ENCODE peak calls at places on chromosomes 7 and 10, in seven cellular contexts. L is neural progenitor cell, C is GM19239, F is OCI-LY7, R is posterior cingulate gyrus, S is fibroblast of the conjunctiva, X is occipital lobe. M is an unnamed sample.

GRCh38 chr7:134814730-134815364 is 35.4 kb downstream of the CALD1 start:
- DNase-seq in F (no peak), C (no peak), R (no peak), S (no peak), X (no peak), L (no peak), M (no peak)

GRCh38 chr10:24957624-24958435 is 5.4 kb upstream of the PRTFDC1 start:
- DNase-seq in L (no peak), C (no peak), X (no peak), R (no peak), F (no peak), S (peak; percentile 90), M (no peak)

GRCh38 chr10:74150151-74151056 is at the start of gene AP3M1:
- DNase-seq in S (no peak), X (peak; percentile 83), F (peak; percentile 94), L (peak; percentile 94), R (peak; percentile 79), C (peak; percentile 65), M (peak; percentile 79)

GRCh38 chr10:117462424-117462792 is 80.1 kb upstream of the EMX2 start:
- DNase-seq in C (no peak), R (no peak), L (peak; percentile 35), F (no peak), S (no peak), X (no peak), M (no peak)

GRCh38 chr10:54985732-54986131 is 184.7 kb upstream of the PCDH15 start:
- DNase-seq in C (no peak), L (peak; percentile 49), F (peak; percentile 32), R (no peak), X (no peak), S (no peak), M (no peak)

GRCh38 chr10:33139191-33139646 is 181.2 kb upstream of the ITGB1 start:
- DNase-seq in L (no peak), F (peak; percentile 67), X (no peak), C (no peak), R (no peak), S (no peak), M (no peak)

GRCh38 chr10:95480901-95481491 is 80.2 kb downstream of the SORBS1 start:
- DNase-seq in L (no peak), X (no peak), C (no peak), F (no peak), R (no peak), S (no peak), M (no peak)

GRCh38 chr7:70093496-70093895 is 495.2 kb downstream of the AUTS2 start:
- DNase-seq in R (no peak), C (no peak), F (no peak), L (no peak), S (no peak), X (no peak), M (no peak)

GRCh38 chr10:17425584-17426262 is 28.7 kb downstream of the ST8SIA6 start:
- DNase-seq in L (no peak), C (no peak), R (no peak), X (no peak), F (no peak), S (no peak), M (no peak)

GRCh38 chr10:32751582-32751981 is 206.4 kb downstream of the ITGB1 start:
- DNase-seq in R (no peak), S (no peak), F (no peak), L (no peak), X (no peak), C (no peak), M (no peak)

GRCh38 chr10:48463318-48464003 is 141.4 kb downstream of the ARHGAP22 start:
- DNase-seq in S (peak; percentile 12), C (no peak), X (no peak), R (no peak), F (no peak), L (peak; percentile 50), M (peak; percentile 12)

GRCh38 chr7:28754027-28754426 is 204.1 kb downstream of the TRIL start:
- DNase-seq in X (peak; percentile 77), R (peak; percentile 75), S (no peak), F (no peak), L (peak; percentile 33), C (no peak), M (peak; percentile 94)

GRCh38 chr10:14889318-14889717 is 10.7 kb downstream of the SUV39H2 start:
- DNase-seq in S (no peak), R (no peak), X (no peak), L (no peak), F (no peak), C (no peak), M (no peak)

GRCh38 chr10:84543077-84543476 is 214.7 kb downstream of the CCSER2 start:
- DNase-seq in L (no peak), X (no peak), R (no peak), C (no peak), F (no peak), S (no peak), M (no peak)

GRCh38 chr7:4681922-4682620 is at the start of gene FOXK1:
- DNase-seq in F (peak; percentile 86), L (peak; percentile 89), S (peak; percentile 33), C (peak; percentile 87), R (peak; percentile 67), X (peak; percentile 47), M (peak; percentile 83)

GRCh38 chr7:110308791-110309190 is 782.1 kb upstream of the LRRN3 start:
- DNase-seq in C (no peak), S (no peak), L (peak; percentile 42), R (no peak), X (no peak), F (no peak), M (no peak)

GRCh38 chr7:122553761-122554160 is 145.2 kb downstream of the RNF133 start:
- DNase-seq in L (no peak), S (no peak), F (no peak), C (no peak), X (no peak), R (no peak), M (no peak)

GRCh38 chr10:124150189-124150806 is 56.9 kb upstream of the CHST15 start:
- DNase-seq in X (no peak), R (no peak), L (peak; percentile 43), S (no peak), C (no peak), F (no peak), M (no peak)

GRCh38 chr7:130350945-130351663 is 6.5 kb downstream of the CPA5 start:
- DNase-seq in R (no peak), C (no peak), F (no peak), X (no peak), S (no peak), L (peak; percentile 64), M (no peak)

GRCh38 chr10:51804861-51805260 is 105.5 kb upstream of the CSTF2T start:
- DNase-seq in L (no peak), R (no peak), X (no peak), S (no peak), F (no peak), C (no peak), M (no peak)

GRCh38 chr10:55500931-55501559 is 700.0 kb upstream of the PCDH15 start:
- DNase-seq in C (no peak), L (peak; percentile 62), F (peak; percentile 10), S (peak; percentile 0), X (no peak), R (no peak), M (no peak)

GRCh38 chr10:97633921-97634320 is 621 bp upstream of the MORN4 start:
- DNase-seq in R (no peak), S (no peak), L (peak; percentile 16), F (peak; percentile 52), X (no peak), C (no peak), M (no peak)

GRCh38 chr7:91019686-91020385 is 244.4 kb upstream of the FZD1 start:
- DNase-seq in L (no peak), R (no peak), C (no peak), F (no peak), S (no peak), X (no peak), M (no peak)

GRCh38 chr7:71131753-71132520 is at the start of gene GALNT17:
- DNase-seq in C (no peak), X (peak; percentile 32), L (peak; percentile 63), S (no peak), R (peak; percentile 17), F (no peak), M (no peak)

GRCh38 chr10:72513910-72514309 is 112.0 kb downstream of the MICU1 start:
- DNase-seq in F (no peak), L (no peak), S (no peak), C (no peak), R (no peak), X (no peak), M (no peak)

GRCh38 chr10:125472037-125472607 is 210.8 kb downstream of the TEX36 start:
- DNase-seq in C (no peak), F (no peak), L (no peak), X (no peak), S (no peak), R (no peak), M (no peak)

GRCh38 chr10:7432884-7433726 is 22.3 kb upstream of the SFMBT2 start:
- DNase-seq in X (no peak), F (no peak), R (no peak), L (peak; percentile 54), S (no peak), C (no peak), M (no peak)

GRCh38 chr10:62818426-62819011 is 2.4 kb upstream of the EGR2 start:
- DNase-seq in X (no peak), R (peak; percentile 22), S (no peak), F (no peak), C (no peak), L (peak; percentile 83), M (peak; percentile 62)

GRCh38 chr10:79127151-79127961 is 58.6 kb downstream of the ZMIZ1 start:
- DNase-seq in R (no peak), L (peak; percentile 54), S (peak; percentile 36), F (no peak), X (no peak), C (no peak), M (no peak)

GRCh38 chr10:71270301-71270777 is 48.7 kb upstream of the SLC29A3 start:
- DNase-seq in X (peak; percentile 24), C (peak; percentile 59), S (peak; percentile 77), L (peak; percentile 90), R (no peak), F (peak; percentile 70), M (peak; percentile 59)

GRCh38 chr10:30980951-30981616 is 50.6 kb downstream of the ZNF438 start:
- DNase-seq in R (peak; percentile 16), X (peak; percentile 7), F (no peak), S (no peak), C (no peak), L (no peak), M (peak; percentile 34)

GRCh38 chr7:132518102-132518838 is 58.0 kb downstream of the PLXNA4 start:
- DNase-seq in R (no peak), C (peak; percentile 23), S (no peak), F (peak; percentile 9), X (no peak), L (peak; percentile 49), M (no peak)